ENCODE peak calls at places on chromosomes 12 and 14, in five cellular contexts. J, E, T, N and Q are unnamed samples.
A peak's percentile ranks its signal among the peaks of the same experiment; 100 is the strongest.

GRCh38 chr12:84922721-84923120 is 10.1 kb upstream of the SLC6A15 start:
- DNase-seq in J (no peak), E (no peak), T (no peak), N (no peak), Q (no peak)

GRCh38 chr12:6724409-6724797 is 557 bp downstream of the COPS7A start:
- DNase-seq in J (no peak), E (no peak), T (no peak), N (no peak), Q (no peak)

GRCh38 chr14:104157303-104157928 is 19.0 kb downstream of the KIF26A start:
- DNase-seq in J (no peak), E (peak; percentile 50), T (no peak), N (no peak), Q (no peak)

GRCh38 chr12:116164976-116165425 is 112.5 kb downstream of the MED13L start:
- DNase-seq in J (no peak), E (no peak), T (no peak), N (no peak), Q (no peak)

GRCh38 chr14:104558231-104559042 is 21.1 kb upstream of the C14orf180 start:
- DNase-seq in J (peak; percentile 33), E (no peak), T (no peak), N (no peak), Q (no peak)

GRCh38 chr14:69153848-69154208 is 909 bp upstream of the DCAF5 start:
- DNase-seq in J (no peak), E (peak; percentile 36), T (peak; percentile 33), N (no peak), Q (peak; percentile 50)

GRCh38 chr14:88004637-88005036 is 298 bp upstream of the GPR65 start:
- DNase-seq in J (no peak), E (no peak), T (no peak), N (no peak), Q (no peak)

GRCh38 chr12:41663487-41664258 is 475.6 kb downstream of the PDZRN4 start:
- DNase-seq in J (no peak), E (peak; percentile 39), T (no peak), N (no peak), Q (no peak)

GRCh38 chr14:77124345-77125274 is 17.0 kb downstream of the ZDHHC22 start:
- DNase-seq in J (peak; percentile 74), E (peak; percentile 82), T (no peak), N (peak; percentile 74), Q (peak; percentile 57)

GRCh38 chr12:121061831-121062230 is 22.8 kb upstream of the OASL start:
- DNase-seq in J (no peak), E (peak; percentile 30), T (no peak), N (no peak), Q (no peak)
- TF ChIP-seq CTCF in J (peak; percentile 35), E (peak; percentile 35), T (no peak), N (no peak), Q (no peak)

GRCh38 chr12:124454352-124454725 is 113.1 kb downstream of the NCOR2 start:
- DNase-seq in J (no peak), E (no peak), T (no peak), N (no peak), Q (no peak)

GRCh38 chr12:124454735-124455134 is 112.7 kb downstream of the NCOR2 start:
- DNase-seq in J (no peak), E (no peak), T (no peak), N (no peak), Q (no peak)

GRCh38 chr12:124452576-124453391 is 114.6 kb downstream of the NCOR2 start:
- DNase-seq in J (no peak), E (peak; percentile 25), T (no peak), N (no peak), Q (no peak)

GRCh38 chr12:124455336-124455735 is 112.1 kb downstream of the NCOR2 start:
- DNase-seq in J (no peak), E (no peak), T (no peak), N (no peak), Q (no peak)

GRCh38 chr12:124453419-124454351 is 113.7 kb downstream of the NCOR2 start:
- DNase-seq in J (peak; percentile 92), E (no peak), T (peak; percentile 74), N (peak; percentile 84), Q (peak; percentile 63)
- TF ChIP-seq CTCF in J (peak; percentile 24), E (no peak), T (no peak), N (no peak), Q (no peak)

DNA sequence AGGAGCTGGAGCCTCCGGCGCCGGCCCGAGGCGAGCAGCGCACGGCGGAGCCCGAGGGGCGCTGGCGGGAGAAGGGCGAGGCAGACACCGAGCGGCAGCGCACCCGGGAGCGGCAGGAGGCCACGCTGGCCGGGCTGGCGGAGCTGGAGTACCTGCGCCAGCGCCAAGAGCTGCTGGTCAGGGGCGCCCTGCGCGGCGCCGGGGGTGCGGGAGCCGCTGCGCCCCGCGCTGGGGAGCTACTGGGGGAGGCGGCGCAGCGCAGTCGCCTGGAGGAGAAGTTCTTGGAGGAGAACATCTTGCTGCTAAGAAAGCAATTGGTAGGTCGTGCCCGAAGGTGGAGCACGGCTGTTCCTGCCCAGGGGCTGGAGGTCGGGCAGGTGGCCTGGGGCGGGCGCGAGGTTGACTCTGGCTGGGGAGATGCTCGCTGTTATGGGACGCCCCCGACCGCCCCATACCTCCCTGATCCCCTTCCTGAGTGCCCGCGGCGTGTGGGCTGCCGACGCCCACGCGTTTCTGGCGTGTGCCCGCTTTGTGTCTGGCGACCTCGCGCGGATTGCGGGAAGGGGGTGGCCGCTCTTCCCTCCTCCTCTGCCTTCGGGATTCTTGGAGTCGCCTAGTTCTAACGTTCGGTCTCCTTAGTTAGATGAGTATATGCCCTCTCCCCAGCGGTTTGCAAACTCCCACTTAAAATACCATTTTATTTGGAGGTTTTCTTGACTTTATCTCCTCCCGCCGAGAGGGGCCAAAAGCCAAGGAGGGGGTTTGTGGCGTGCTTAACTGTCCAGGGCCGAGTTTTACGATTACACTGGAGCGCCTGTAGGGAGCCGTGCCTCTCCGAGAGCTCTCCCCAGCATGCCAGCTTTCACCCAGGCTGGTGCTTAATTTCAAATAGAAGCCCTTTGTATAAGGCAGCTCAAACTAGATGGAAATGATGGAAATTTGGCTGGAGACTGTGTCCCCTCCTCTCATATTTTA is 756 bp downstream of the DACT1 start:
- DNase-seq in J (peak; percentile 69), E (peak; percentile 70), T (no peak), N (peak; percentile 44), Q (peak; percentile 34)
- TF ChIP-seq CTCF in J (no peak), E (no peak), T (no peak), N (no peak), Q (no peak)

DNA sequence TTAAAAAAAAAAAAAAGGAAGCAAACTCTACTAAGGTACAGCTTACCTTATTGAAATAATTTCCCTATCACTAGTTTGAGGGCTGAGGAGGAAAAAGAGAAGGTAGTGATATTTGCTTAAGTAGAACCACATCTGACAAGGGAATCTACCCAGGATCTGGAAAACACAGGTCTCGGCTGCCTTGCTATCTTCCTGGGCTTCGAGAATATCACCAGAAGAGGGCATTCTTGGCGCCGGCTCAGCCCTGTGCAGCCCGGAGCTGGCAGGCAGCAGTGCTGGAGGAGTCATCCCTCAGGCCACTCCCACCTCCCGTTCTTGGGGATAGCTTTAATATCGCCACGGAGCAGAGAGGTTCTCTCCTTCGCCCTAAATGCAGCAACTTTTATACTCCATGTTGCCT is 1181.2 kb downstream of the VRK1 start:
- DNase-seq in J (peak; percentile 82), E (peak; percentile 88), T (peak; percentile 80), N (no peak), Q (peak; percentile 74)
- TF ChIP-seq CTCF in J (peak; percentile 47), E (peak; percentile 58), T (no peak), N (no peak), Q (peak; percentile 29)

DNA sequence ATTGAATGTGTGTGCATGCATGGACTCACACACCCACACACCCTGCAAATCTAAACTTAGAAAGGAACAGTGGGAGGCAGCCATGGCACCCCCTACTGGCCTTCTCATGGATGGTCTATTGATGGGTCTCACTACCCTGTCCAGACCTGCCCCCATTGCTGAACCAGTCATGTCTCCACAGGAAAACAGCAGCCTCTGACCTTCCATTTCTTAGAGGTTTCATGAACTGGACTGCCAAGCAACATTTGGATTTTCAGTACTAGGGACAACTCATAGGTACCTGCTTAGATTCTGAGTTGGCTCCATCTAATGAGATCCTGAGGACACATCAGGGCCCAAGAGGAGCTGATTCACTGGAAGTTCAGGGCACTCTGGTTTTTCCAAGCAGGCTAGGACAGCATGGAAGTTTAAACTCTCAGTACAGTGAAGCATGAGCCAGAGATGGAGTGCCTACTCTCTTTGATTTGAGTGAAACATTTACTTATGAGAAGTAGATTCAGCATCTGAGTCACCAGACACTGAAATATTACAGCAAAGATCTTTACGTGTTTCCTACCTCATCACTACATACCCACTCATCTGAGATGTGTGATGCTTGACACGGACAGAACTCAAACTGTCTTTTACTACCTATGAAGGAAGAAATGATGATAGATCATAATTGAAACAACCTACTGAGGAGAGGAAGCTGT is 98.9 kb upstream of the PLEKHG7 start:
- DNase-seq in J (no peak), E (no peak), T (no peak), N (no peak), Q (no peak)
- TF ChIP-seq CTCF in J (no peak), E (no peak), T (no peak), N (no peak), Q (no peak)

DNA sequence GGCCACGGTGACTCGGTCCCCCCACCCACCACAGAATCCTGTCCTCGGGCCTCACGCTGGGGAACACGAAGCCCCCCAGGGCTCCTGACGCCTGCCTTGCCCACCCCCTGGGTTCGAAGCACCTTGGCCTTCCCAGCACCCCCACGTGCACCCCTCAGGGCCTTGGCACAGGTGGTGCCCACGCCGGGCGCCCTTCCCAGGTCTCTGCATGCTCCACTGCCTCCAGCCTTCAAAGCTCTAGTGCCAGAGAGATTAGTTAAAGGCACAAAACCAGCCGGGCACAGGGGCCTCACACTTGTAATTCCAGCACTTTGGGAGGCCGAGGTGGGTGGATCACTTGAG is 61.8 kb downstream of the NOC4L start:
- DNase-seq in J (no peak), E (no peak), T (no peak), N (no peak), Q (no peak)
- TF ChIP-seq CTCF in J (no peak), E (no peak), T (no peak), N (no peak), Q (no peak)